ENCODE peak calls at places on chromosomes 11 and 22, in seven cellular contexts. R is NCI-H1092 treated with DMSO at 0.1 percent for 48 hours, E is OCI-M1, M is iris pigment epithelial cell, K is iPS DF 6.9, Y is upper lobe of right lung, P is fibroblast of gingiva. Z is an unnamed sample.

GRCh38 chr11:65468874-65469333 is 29.9 kb upstream of the MALAT1 start:
- DNase-seq in R (peak), E (peak), M (no peak), K (no peak), Y (peak), P (no peak), Z (no peak)

GRCh38 chr22:31652911-31653684 is 8.9 kb downstream of the PISD start:
- DNase-seq in R (peak), E (peak), M (no peak), K (no peak), Y (no peak), P (no peak), Z (no peak)

GRCh38 chr22:38295863-38296262 is 21.4 kb downstream of the CSNK1E start:
- DNase-seq in R (no peak), E (no peak), M (no peak), K (no peak), Y (no peak), P (no peak), Z (no peak)

GRCh38 chr22:17303840-17304779 is 65.2 kb upstream of the CECR2 start:
- DNase-seq in R (no peak), E (no peak), M (no peak), K (no peak), Y (no peak), P (no peak), Z (no peak)

GRCh38 chr11:128511712-128512111 is 75.6 kb downstream of the ETS1 start:
- DNase-seq in R (no peak), E (no peak), M (no peak), K (no peak), Y (no peak), P (no peak), Z (no peak)

GRCh38 chr11:117356126-117356761 is 28.6 kb downstream of the CEP164 start:
- DNase-seq in R (no peak), E (no peak), M (no peak), K (no peak), Y (no peak), P (no peak), Z (no peak)

GRCh38 chr11:44427432-44427831 is 117.5 kb upstream of the ALX4 start:
- DNase-seq in R (no peak), E (peak), M (no peak), K (peak), Y (no peak), P (no peak), Z (no peak)

GRCh38 chr22:44550666-44551491 is 52.8 kb upstream of the RTL6 start:
- DNase-seq in R (peak), E (peak), M (peak), K (no peak), Y (peak), P (peak), Z (no peak)

GRCh38 chr11:7577883-7578242 is 64.1 kb downstream of the PPFIBP2 start:
- DNase-seq in R (no peak), E (peak), M (peak), K (no peak), Y (no peak), P (peak), Z (peak)

GRCh38 chr22:39318507-39319283 is 728 bp downstream of the RPL3 start:
- DNase-seq in R (peak), E (no peak), M (peak), K (no peak), Y (no peak), P (no peak), Z (no peak)

GRCh38 chr11:3189193-3189843 is 24.2 kb upstream of the OSBPL5 start:
- DNase-seq in R (no peak), E (no peak), M (no peak), K (no peak), Y (no peak), P (no peak), Z (no peak)

GRCh38 chr11:47251751-47252150 is 3.1 kb upstream of the ACP2 start:
- DNase-seq in R (no peak), E (no peak), M (no peak), K (no peak), Y (no peak), P (no peak), Z (no peak)